ENCODE peak calls at places on chromosomes 4 and X, in six cellular contexts. R is activated T-helper 1 cell treated with Interleukin-2 at 50 U/mL for 16 hours; T is Calu3; Y is posterior cingulate gyrus; P is activated CD8-positive, alpha-beta memory T cell treated with anti-CD3 and anti-CD28 coated beads, Interleukin-2, amount 10 ng/mL, durations not matched to agents 7 days and 5 days; B is WTC11. I is an unnamed sample.

GRCh38 chrX:110021180-110022022 is 18.5 kb downstream of the TMEM164 start:
- DNase-seq in R (no peak), T (no peak), Y (no peak), P (no peak), B (no peak), I (no peak)

GRCh38 chr4:2220016-2220620 is 21.8 kb downstream of the HAUS3 start:
- DNase-seq in R (peak; percentile 55), T (peak; percentile 67), Y (peak; percentile 67), P (peak; percentile 85), B (peak; percentile 86), I (peak; percentile 87)

GRCh38 chrX:104195489-104196084 is 29.3 kb downstream of the FAM199X start:
- DNase-seq in R (no peak), T (peak; percentile 20), Y (no peak), P (no peak), B (no peak), I (no peak)

GRCh38 chr4:53816561-53816960 is 225.3 kb upstream of the LNX1 start:
- DNase-seq in R (no peak), T (no peak), Y (no peak), P (no peak), B (no peak), I (no peak)

GRCh38 chr4:118281611-118282442 is 71.0 kb downstream of the PRSS12 start:
- DNase-seq in R (no peak), T (no peak), Y (no peak), P (no peak), B (no peak), I (no peak)

GRCh38 chr4:164169591-164169990 is 584.3 kb upstream of the SMIM31 start:
- DNase-seq in R (no peak), T (no peak), Y (no peak), P (no peak), B (no peak), I (no peak)

GRCh38 chr4:99855677-99856076 is 38.5 kb downstream of the LAMTOR3 start:
- DNase-seq in R (no peak), T (no peak), Y (no peak), P (peak; percentile 55), B (no peak), I (no peak)

GRCh38 chrX:131068945-131069719 is 11.0 kb downstream of the ARHGAP36 start:
- DNase-seq in R (no peak), T (no peak), Y (no peak), P (no peak), B (peak; percentile 83), I (peak; percentile 46)

GRCh38 chr4:14054391-14054790 is 426.9 kb upstream of the BOD1L1 start:
- DNase-seq in R (no peak), T (no peak), Y (no peak), P (no peak), B (no peak), I (no peak)

GRCh38 chr4:4659871-4660651 is 118.2 kb upstream of the STX18 start:
- DNase-seq in R (no peak), T (no peak), Y (no peak), P (no peak), B (no peak), I (no peak)

GRCh38 chr4:4488405-4489404 is 53.1 kb downstream of the STX18 start:
- DNase-seq in R (peak; percentile 29), T (peak; percentile 71), Y (peak; percentile 37), P (peak; percentile 84), B (peak; percentile 75), I (peak; percentile 60)

GRCh38 chr4:138035781-138036258 is 206.3 kb downstream of the SLC7A11 start:
- DNase-seq in R (no peak), T (peak; percentile 28), Y (no peak), P (no peak), B (no peak), I (no peak)

GRCh38 chr4:1367936-1368289 is 20.9 kb downstream of the UVSSA start:
- DNase-seq in R (no peak), T (no peak), Y (peak; percentile 4), P (no peak), B (peak; percentile 10), I (no peak)

GRCh38 chrX:46653482-46653881 is 79.9 kb downstream of the CHST7 start:
- DNase-seq in R (no peak), T (peak; percentile 36), Y (no peak), P (no peak), B (peak; percentile 54), I (no peak)

GRCh38 chr4:128333309-128334006 is 45.8 kb upstream of the PGRMC2 start:
- DNase-seq in R (no peak), T (no peak), Y (no peak), P (no peak), B (no peak), I (no peak)

GRCh38 chr4:8328866-8329559 is 59.5 kb downstream of the HTRA3 start:
- DNase-seq in R (no peak), T (no peak), Y (no peak), P (no peak), B (no peak), I (no peak)

GRCh38 chr4:181569553-181569952 is 673.6 kb upstream of the TENM3 start:
- DNase-seq in R (no peak), T (no peak), Y (no peak), P (no peak), B (no peak), I (no peak)

GRCh38 chrX:18769364-18769763 is 61.9 kb downstream of the PPEF1 start:
- DNase-seq in R (no peak), T (no peak), Y (no peak), P (no peak), B (no peak), I (no peak)

GRCh38 chr4:67881226-67881625 is 2.6 kb downstream of the TMPRSS11D start:
- DNase-seq in R (no peak), T (no peak), Y (no peak), P (no peak), B (no peak), I (no peak)

GRCh38 chrX:72268601-72269365 is 8.3 kb downstream of the RPS4X start:
- DNase-seq in R (no peak), T (no peak), Y (no peak), P (no peak), B (no peak), I (no peak)

GRCh38 chr4:4413373-4413725 is 26.4 kb downstream of the NSG1 start:
- DNase-seq in R (no peak), T (no peak), Y (no peak), P (no peak), B (no peak), I (no peak)

GRCh38 chr4:86296865-86297264 is 63.0 kb downstream of the MAPK10 start:
- DNase-seq in R (no peak), T (no peak), Y (no peak), P (no peak), B (peak; percentile 24), I (no peak)

GRCh38 chr4:141884070-141884469 is 247.7 kb downstream of the IL15 start:
- DNase-seq in R (no peak), T (no peak), Y (no peak), P (no peak), B (no peak), I (no peak)

GRCh38 chrX:68828740-68829593 is at the start of gene EFNB1:
- DNase-seq in R (peak; percentile 76), T (peak; percentile 91), Y (peak; percentile 90), P (peak; percentile 90), B (peak; percentile 87), I (peak; percentile 86)

GRCh38 chr4:112109455-112110425 is 35.5 kb upstream of the FAM241A start:
- DNase-seq in R (no peak), T (no peak), Y (no peak), P (no peak), B (no peak), I (no peak)

GRCh38 chr4:139469216-139469615 is 15.3 kb downstream of the RAB33B start:
- DNase-seq in R (no peak), T (no peak), Y (no peak), P (no peak), B (no peak), I (no peak)

GRCh38 chrX:131828482-131828881 is 194.6 kb upstream of the STK26 start:
- DNase-seq in R (no peak), T (no peak), Y (no peak), P (no peak), B (no peak), I (no peak)

GRCh38 chr4:13546374-13546854 is 2.1 kb upstream of the NKX3-2 start:
- DNase-seq in R (no peak), T (no peak), Y (no peak), P (no peak), B (no peak), I (no peak)

GRCh38 chrX:64894454-64895038 is 81.7 kb downstream of the ZC4H2 start:
- DNase-seq in R (peak; percentile 6), T (no peak), Y (no peak), P (peak; percentile 52), B (peak; percentile 57), I (peak; percentile 49)

GRCh38 chr4:15906024-15906443 is 32.5 kb downstream of the FGFBP1 start:
- DNase-seq in R (no peak), T (peak; percentile 91), Y (peak; percentile 14), P (no peak), B (peak; percentile 22), I (no peak)